ENCODE peak calls at places on chromosome 4, in seven cellular contexts. G is esophagus squamous epithelium, O is pancreas, H is HFFc6, Y is psoas muscle, I is OCI-M1, F is omental fat pad. D is an unnamed sample.

GRCh38 chr4:52837716-52838558 is 24.2 kb upstream of the RASL11B start:
- DNase-seq in G (no peak), O (no peak), H (peak; percentile 81), Y (no peak), I (no peak), F (no peak), D (no peak)

GRCh38 chr4:60315586-60315985 is 884.5 kb upstream of the ADGRL3 start:
- DNase-seq in G (no peak), O (no peak), H (no peak), Y (no peak), I (no peak), F (no peak), D (no peak)

GRCh38 chr4:119861731-119862130 is 204.9 kb downstream of the MAD2L1 start:
- DNase-seq in G (no peak), O (no peak), H (no peak), Y (no peak), I (no peak), F (no peak), D (no peak)

GRCh38 chr4:62028758-62029157 is 828.6 kb downstream of the ADGRL3 start:
- DNase-seq in G (no peak), O (no peak), H (no peak), Y (no peak), I (no peak), F (no peak), D (no peak)

GRCh38 chr4:150593996-150594395 is 12.0 kb downstream of the MAB21L2 start:
- DNase-seq in G (no peak), O (no peak), H (peak; percentile 7), Y (no peak), I (peak; percentile 66), F (no peak), D (no peak)

GRCh38 chr4:126364290-126364978 is 1049.7 kb downstream of the FAT4 start:
- DNase-seq in G (no peak), O (no peak), H (no peak), Y (no peak), I (no peak), F (no peak), D (no peak)

GRCh38 chr4:107647591-107647990 is 72.4 kb downstream of the PAPSS1 start:
- DNase-seq in G (no peak), O (no peak), H (no peak), Y (no peak), I (no peak), F (no peak), D (no peak)

GRCh38 chr4:1771555-1772305 is 21.4 kb upstream of the FGFR3 start:
- DNase-seq in G (no peak), O (no peak), H (no peak), Y (no peak), I (peak; percentile 58), F (no peak), D (peak; percentile 73)